ENCODE peak calls at places on chromosomes 1 and 21, in four cellular contexts. A is A549, G is GM12878, E is IMR-90. H is an unnamed sample.

GRCh38 chr1:160707171-160708109 is 4.2 kb downstream of the CD48 start:
- DNase-seq in A (no peak), G (no peak), E (no peak), H (no peak)

GRCh38 chr1:204751883-204752687 is 66.5 kb upstream of the LRRN2 start:
- DNase-seq in A (peak; percentile 46), G (no peak), E (no peak), H (peak; percentile 67)

GRCh38 chr1:24929091-24929875 is 793 bp downstream of the RUNX3 start:
- DNase-seq in A (peak; percentile 15), G (no peak), E (no peak), H (no peak)

GRCh38 chr1:51981555-51981954 is 8.9 kb downstream of the RAB3B start:
- DNase-seq in A (no peak), G (no peak), E (no peak), H (no peak)

GRCh38 chr1:31135973-31136600 is 70.6 kb upstream of the PUM1 start:
- DNase-seq in A (no peak), G (no peak), E (no peak), H (no peak)

GRCh38 chr1:21702780-21703179 is 33.6 kb upstream of the RAP1GAP start:
- DNase-seq in A (no peak), G (no peak), E (no peak), H (no peak)

GRCh38 chr1:115874929-115875328 is 34.0 kb upstream of the NHLH2 start:
- DNase-seq in A (no peak), G (no peak), E (peak; percentile 47), H (no peak)

GRCh38 chr1:36911631-36912364 is 122.5 kb downstream of the GRIK3 start:
- DNase-seq in A (no peak), G (no peak), E (no peak), H (no peak)

GRCh38 chr21:27571706-27572105 is 604.8 kb upstream of the ADAMTS5 start:
- DNase-seq in A (no peak), G (no peak), E (peak; percentile 81), H (no peak)

GRCh38 chr1:179175011-179175934 is 54.2 kb downstream of the ABL2 start:
- DNase-seq in A (no peak), G (no peak), E (peak; percentile 55), H (no peak)

GRCh38 chr1:40040511-40041465 is at the start of gene CAP1:
- DNase-seq in A (peak; percentile 79), G (peak; percentile 91), E (peak; percentile 98), H (peak; percentile 95)

DNA sequence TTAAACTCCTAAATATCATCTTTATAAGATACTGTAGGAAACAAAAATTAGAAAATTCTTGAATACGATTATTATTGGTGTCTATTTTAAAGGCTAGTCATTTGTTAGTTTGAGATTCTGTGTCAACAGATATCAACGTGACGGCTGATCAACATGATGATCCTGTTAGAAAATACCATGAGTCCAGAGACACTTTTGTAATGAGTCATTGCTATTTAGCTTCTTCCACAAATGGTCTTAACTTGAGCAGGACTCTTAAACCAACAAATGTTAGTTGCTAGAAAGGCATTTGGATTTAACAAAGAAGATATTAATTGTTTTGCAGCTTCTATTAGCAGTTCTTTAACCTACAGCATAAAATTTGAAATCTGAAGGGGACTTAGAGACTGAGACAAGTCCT is 131.2 kb downstream of the TGFB2 start:
- DNase-seq in A (no peak), G (no peak), E (peak; percentile 88), H (no peak)
- TF ChIP-seq CEBPB in A (no peak), G (no peak), E (no peak), H (no peak)

DNA sequence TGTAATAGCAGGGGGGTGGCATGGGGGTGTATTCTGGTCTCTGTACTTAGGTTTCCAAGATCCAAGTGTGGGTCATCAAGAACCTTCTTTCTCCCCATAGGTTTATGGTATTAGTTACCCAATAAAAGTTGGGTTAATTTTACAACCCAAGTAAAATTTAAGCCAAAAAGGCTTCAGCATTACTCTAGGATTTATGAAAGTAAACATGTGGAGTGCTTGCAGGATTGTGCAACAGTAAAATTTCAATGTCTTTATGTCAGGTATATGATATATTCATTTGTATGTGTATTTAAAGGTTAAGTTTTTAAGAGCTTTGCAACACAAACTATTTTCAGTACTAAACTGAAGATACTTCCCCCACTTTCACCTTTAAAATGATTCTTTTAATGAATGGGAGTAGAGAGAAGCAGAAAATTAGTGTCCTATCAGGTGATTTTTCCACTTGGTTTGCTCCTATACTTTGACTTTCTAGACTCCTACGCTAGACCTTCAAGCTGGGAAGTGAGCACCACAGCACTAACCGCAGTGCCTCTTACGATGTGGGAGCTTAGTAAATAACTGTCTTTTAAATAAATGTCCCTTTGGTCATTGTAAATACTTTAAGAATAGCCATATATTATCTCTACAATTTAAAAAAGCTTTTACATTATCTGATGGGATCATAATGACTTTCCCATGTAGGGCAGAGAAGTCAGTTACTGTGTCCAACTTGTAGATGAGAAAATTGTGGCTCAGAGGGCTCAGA is 67.8 kb upstream of the UBE2U start:
- DNase-seq in A (no peak), G (no peak), E (no peak), H (no peak)
- H3K4me2 ChIP-seq in A (peak overlapping the region; percentile 38), G (no peak overlapping the region), E (no peak overlapping the region), H (no peak overlapping the region)

GRCh38 chr1:223717123-223717522 is 4.8 kb downstream of the CAPN2 start:
- DNase-seq in A (no peak), G (no peak), E (no peak), H (no peak)

GRCh38 chr1:223718850-223719249 is 6.5 kb downstream of the CAPN2 start:
- DNase-seq in A (no peak), G (no peak), E (peak; percentile 46), H (no peak)

GRCh38 chr1:223715710-223716103 is 3.4 kb downstream of the CAPN2 start:
- DNase-seq in A (no peak), G (no peak), E (no peak), H (no peak)

GRCh38 chr1:223716302-223716862 is 4.0 kb downstream of the CAPN2 start:
- DNase-seq in A (no peak), G (peak; percentile 47), E (no peak), H (no peak)

DNA sequence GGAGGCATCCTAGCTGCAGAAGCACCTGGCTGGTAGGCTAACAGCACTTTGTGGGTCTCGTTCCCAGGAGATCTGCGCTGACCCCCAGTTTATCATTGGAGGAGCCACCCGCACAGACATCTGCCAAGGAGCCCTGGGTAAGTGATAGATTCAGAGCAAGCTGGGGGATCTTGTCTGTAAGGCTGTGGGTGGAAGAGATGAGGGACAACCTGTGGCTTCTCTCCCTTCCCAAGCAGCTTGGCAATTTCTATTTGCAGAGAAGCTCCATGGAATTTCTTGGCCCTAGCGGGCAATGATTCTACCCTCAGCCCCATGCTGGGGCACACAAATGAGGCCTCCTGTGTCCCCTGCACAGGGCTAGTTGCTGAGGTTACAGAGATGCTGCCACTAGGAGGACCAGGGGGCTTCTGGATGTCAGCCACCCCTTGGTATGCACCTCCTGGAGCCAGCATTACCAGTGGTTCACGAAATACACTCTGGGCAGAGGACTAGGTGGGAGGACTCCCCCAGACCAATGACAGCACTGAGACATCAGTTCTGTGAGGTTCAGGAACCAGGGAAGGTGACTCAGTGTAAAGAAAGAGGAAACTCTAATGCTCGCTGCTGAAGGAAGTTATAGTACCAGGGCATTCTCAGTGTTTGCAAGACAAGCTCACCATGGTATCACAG is 5.5 kb downstream of the CAPN2 start:
- DNase-seq in A (no peak), G (no peak), E (peak; percentile 53), H (no peak)
- H3K4me1 ChIP-seq in A (peaks cover 92% of the 10 kb centered on the region), G (peaks cover 35% of the 10 kb centered on the region), E (peaks cover 41% of the 10 kb centered on the region), H (peaks cover 85% of the 10 kb centered on the region)

GRCh38 chr1:33420870-33421775 is 9.8 kb downstream of the PHC2 start:
- DNase-seq in A (no peak), G (no peak), E (peak; percentile 69), H (no peak)
- TF ChIP-seq CEBPB in A (no peak), G (no peak), E (peak; percentile 21), H (no peak)

GRCh38 chr1:44926311-44926781 is 60.0 kb downstream of the EIF2B3 start:
- DNase-seq in A (no peak), G (no peak), E (peak; percentile 66), H (no peak)

GRCh38 chr1:44929556-44929955 is 56.8 kb downstream of the EIF2B3 start:
- DNase-seq in A (no peak), G (no peak), E (no peak), H (no peak)

GRCh38 chr1:44919387-44919786 is 67.0 kb downstream of the EIF2B3 start:
- DNase-seq in A (no peak), G (no peak), E (no peak), H (no peak)

GRCh38 chr1:44924835-44925464 is 61.4 kb downstream of the EIF2B3 start:
- DNase-seq in A (peak; percentile 36), G (no peak), E (peak; percentile 95), H (peak; percentile 18)
- H3K4me2 ChIP-seq in A (peak overlapping the region; percentile 51), G (no peak overlapping the region), E (peak overlapping the region; percentile 65), H (peak overlapping the region; percentile 56)

DNA sequence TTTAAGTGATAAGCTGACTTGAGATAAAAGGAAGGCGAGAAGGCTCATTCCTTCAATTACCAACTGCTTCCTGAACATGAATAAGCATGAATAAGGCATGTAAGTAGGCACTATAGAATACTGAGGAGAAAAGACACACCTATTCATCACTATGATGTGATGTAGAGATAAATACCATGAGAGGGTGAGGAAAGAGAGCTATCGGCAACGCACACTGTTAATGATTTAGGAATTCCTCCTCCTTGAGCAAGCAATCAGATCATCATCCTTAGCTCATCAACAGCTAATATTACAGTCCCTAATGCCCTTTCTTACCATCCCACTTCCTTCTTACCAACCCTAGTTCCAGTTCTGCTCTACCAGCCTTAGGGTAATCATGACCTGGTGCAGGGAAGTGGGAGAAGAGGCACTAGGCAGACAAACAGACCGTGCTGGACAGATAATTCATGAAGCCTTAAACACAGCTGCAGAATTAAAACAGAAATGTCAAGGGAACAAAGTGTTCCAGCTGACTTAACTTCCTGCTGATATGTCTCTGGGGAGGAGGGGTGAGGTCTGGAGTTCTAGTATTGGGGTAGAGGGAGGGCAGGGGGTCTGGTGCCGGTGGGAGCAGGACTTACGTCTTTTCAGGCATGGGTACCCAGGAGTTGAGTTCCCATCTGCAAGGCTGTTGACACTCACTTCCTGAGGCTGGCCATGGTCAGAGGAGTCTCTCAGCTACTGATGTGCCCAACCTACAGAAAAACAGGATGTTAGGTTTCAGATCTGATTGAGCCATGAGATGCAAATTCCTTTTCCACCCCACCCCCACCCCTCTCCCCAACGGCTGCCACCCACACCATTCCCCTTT is 12.7 kb upstream of the RCSD1 start:
- DNase-seq in A (no peak), G (peak; percentile 74), E (peak; percentile 7), H (no peak)
- H3K4me1 ChIP-seq in A (peaks cover 5% of the 10 kb centered on the region), G (peaks cover 22% of the 10 kb centered on the region), E (peaks cover 4% of the 10 kb centered on the region), H (no peaks in the 10 kb centered on the region)

GRCh38 chr1:112477550-112477949 is 31.2 kb upstream of the WNT2B start:
- DNase-seq in A (no peak), G (no peak), E (no peak), H (no peak)

DNA sequence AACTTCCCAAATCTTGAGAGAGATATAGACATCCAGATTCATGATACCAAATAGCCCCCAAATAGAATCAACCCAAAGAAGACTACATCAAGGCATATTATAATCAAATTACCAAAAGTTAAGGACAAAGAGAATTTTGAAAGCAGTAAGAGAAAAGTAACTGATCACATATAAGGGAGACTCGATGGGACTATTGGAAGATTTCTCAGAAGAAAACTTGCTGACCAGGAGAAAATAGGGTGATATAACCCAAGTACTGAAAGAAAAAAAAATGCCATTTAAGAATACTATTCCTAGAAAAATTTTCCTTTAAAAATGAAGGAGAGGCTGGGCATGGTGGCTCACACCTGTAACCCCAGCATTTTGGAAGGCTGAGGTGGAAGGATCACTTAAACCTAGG is 30.5 kb upstream of the WNT2B start:
- DNase-seq in A (no peak), G (no peak), E (no peak), H (no peak)
- TF ChIP-seq CEBPB in A (no peak), G (no peak), E (no peak), H (no peak)

DNA sequence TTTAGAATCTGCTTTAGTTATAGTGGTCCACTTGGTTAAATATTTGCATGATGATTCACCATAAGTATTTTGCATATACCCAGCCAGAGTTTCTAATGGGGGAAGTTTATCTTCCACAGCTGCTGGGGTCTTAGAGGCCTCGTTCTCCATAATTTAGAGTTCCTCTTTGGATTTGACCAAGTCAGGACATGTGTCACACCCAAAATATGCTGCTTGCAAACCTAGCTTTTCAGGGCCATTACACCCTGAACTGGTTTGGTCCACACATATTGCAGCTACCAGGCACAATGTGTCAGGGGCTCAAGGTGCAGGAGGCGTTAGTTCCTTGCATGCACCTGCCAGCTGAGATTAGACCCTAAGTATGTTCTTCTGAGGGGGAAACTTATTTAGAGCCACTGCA is 17.1 kb upstream of the FMO4 start:
- DNase-seq in A (no peak), G (no peak), E (no peak), H (no peak)
- H3K4me2 ChIP-seq in A (no peak overlapping the region), G (no peak overlapping the region), E (no peak overlapping the region), H (no peak overlapping the region)